ENCODE peak calls at places on chromosome 18, in eight cellular contexts. A, Z, Y, H, T, C, I and N are unnamed samples. For H3K4me1, the result is how much of the 10 kb centered on the place peaks cover.

GRCh38 chr18:71682591-71682990 is 861.6 kb downstream of the CBLN2 start:
- DNase-seq in A (no peak), Z (no peak), Y (no peak), H (no peak), T (no peak), C (peak), I (no peak), N (no peak)

GRCh38 chr18:524496-524895 is 24.0 kb upstream of the COLEC12 start:
- DNase-seq in A (no peak), Z (no peak), Y (no peak), H (no peak), T (no peak), C (peak), I (no peak), N (no peak)

GRCh38 chr18:58562146-58562998 is 66.5 kb downstream of the ALPK2 start:
- DNase-seq in A (no peak), Z (no peak), Y (no peak), H (no peak), T (peak), C (no peak), I (no peak), N (no peak)

GRCh38 chr18:51559198-51559901 is 361.9 kb upstream of the MEX3C start:
- DNase-seq in A (no peak), Z (no peak), Y (no peak), H (no peak), T (no peak), C (peak), I (no peak), N (no peak)

GRCh38 chr18:9130195-9130594 is 6.4 kb upstream of the ANKRD12 start:
- DNase-seq in A (no peak), Z (no peak), Y (no peak), H (no peak), T (no peak), C (no peak), I (no peak), N (no peak)

GRCh38 chr18:35005963-35006577 is 35.1 kb upstream of the MAPRE2 start:
- DNase-seq in A (no peak), Z (no peak), Y (peak), H (no peak), T (peak), C (peak), I (no peak), N (peak)

GRCh38 chr18:10490401-10491289 is 35.2 kb upstream of the NAPG start:
- DNase-seq in A (no peak), Z (peak), Y (peak), H (peak), T (peak), C (no peak), I (no peak), N (peak)

GRCh38 chr18:34772887-34773286 is 62.8 kb downstream of the DTNA start:
- DNase-seq in A (no peak), Z (no peak), Y (no peak), H (no peak), T (no peak), C (peak), I (no peak), N (no peak)

GRCh38 chr18:3703732-3704176 is 253.8 kb downstream of the TGIF1 start:
- DNase-seq in A (peak), Z (peak), Y (peak), H (peak), T (peak), C (peak), I (peak), N (no peak)

GRCh38 chr18:33440011-33440383 is 524 bp downstream of the CCDC178 start:
- DNase-seq in A (no peak), Z (peak), Y (no peak), H (no peak), T (no peak), C (peak), I (peak), N (no peak)

GRCh38 chr18:2991241-2991640 is 21.7 kb downstream of the LPIN2 start:
- DNase-seq in A (no peak), Z (no peak), Y (no peak), H (no peak), T (no peak), C (no peak), I (no peak), N (no peak)

GRCh38 chr18:78542204-78542603 is 437.4 kb upstream of the SALL3 start:
- DNase-seq in A (no peak), Z (peak), Y (no peak), H (peak), T (no peak), C (no peak), I (peak), N (no peak)

GRCh38 chr18:8943900-8944870 is 158.3 kb upstream of the NDUFV2 start:
- DNase-seq in A (no peak), Z (no peak), Y (no peak), H (no peak), T (no peak), C (peak), I (no peak), N (no peak)

GRCh38 chr18:51537487-51537886 is 340.0 kb upstream of the MEX3C start:
- DNase-seq in A (no peak), Z (no peak), Y (no peak), H (peak), T (peak), C (peak), I (peak), N (no peak)

GRCh38 chr18:52156166-52156565 is 183.8 kb upstream of the DCC start:
- DNase-seq in A (no peak), Z (no peak), Y (no peak), H (no peak), T (no peak), C (no peak), I (no peak), N (no peak)

GRCh38 chr18:51724790-51725721 is 527.6 kb upstream of the MEX3C start:
- DNase-seq in A (no peak), Z (no peak), Y (no peak), H (no peak), T (no peak), C (peak), I (no peak), N (no peak)

GRCh38 chr18:65938592-65939372 is 188.0 kb downstream of the CDH7 start:
- DNase-seq in A (no peak), Z (no peak), Y (no peak), H (no peak), T (peak), C (peak), I (no peak), N (no peak)

GRCh38 chr18:44725300-44726096 is 44.8 kb downstream of the SETBP1 start:
- DNase-seq in A (peak), Z (peak), Y (peak), H (peak), T (peak), C (peak), I (no peak), N (peak)

GRCh38 chr18:79405781-79406575 is 10.2 kb downstream of the NFATC1 start:
- DNase-seq in A (no peak), Z (peak), Y (peak), H (peak), T (no peak), C (no peak), I (peak), N (peak)

GRCh38 chr18:3154214-3154613 is 65.6 kb downstream of the MYOM1 start:
- DNase-seq in A (no peak), Z (no peak), Y (no peak), H (no peak), T (no peak), C (no peak), I (no peak), N (no peak)

GRCh38 chr18:55322176-55322735 is 265.7 kb downstream of the TCF4 start:
- DNase-seq in A (peak), Z (peak), Y (no peak), H (peak), T (peak), C (peak), I (peak), N (no peak)

GRCh38 chr18:76437011-76437410 is 58.0 kb downstream of the ZNF516 start:
- DNase-seq in A (no peak), Z (peak), Y (no peak), H (no peak), T (no peak), C (no peak), I (no peak), N (no peak)

GRCh38 chr18:77019641-77020040 is 112.9 kb downstream of the MBP start:
- DNase-seq in A (no peak), Z (no peak), Y (no peak), H (no peak), T (no peak), C (no peak), I (peak), N (no peak)

GRCh38 chr18:13643261-13643671 is 83.1 kb downstream of the FAM210A start:
- DNase-seq in A (no peak), Z (peak), Y (no peak), H (no peak), T (no peak), C (no peak), I (no peak), N (no peak)

GRCh38 chr18:13831864-13832508 is 8.0 kb downstream of the MC5R start:
- DNase-seq in A (no peak), Z (no peak), Y (no peak), H (no peak), T (no peak), C (no peak), I (no peak), N (no peak)

GRCh38 chr18:37502036-37502435 is 63.6 kb downstream of the CELF4 start:
- DNase-seq in A (no peak), Z (no peak), Y (no peak), H (no peak), T (no peak), C (no peak), I (no peak), N (no peak)

GRCh38 chr18:42850174-42850766 is 265.2 kb downstream of the RIT2 start:
- DNase-seq in A (no peak), Z (no peak), Y (no peak), H (no peak), T (no peak), C (peak), I (no peak), N (no peak)

GRCh38 chr18:47758000-47758399 is 172.5 kb downstream of the SMAD2 start:
- DNase-seq in A (no peak), Z (no peak), Y (no peak), H (no peak), T (no peak), C (no peak), I (no peak), N (no peak)

GRCh38 chr18:34707670-34708069 is 2.4 kb upstream of the DTNA start:
- DNase-seq in A (no peak), Z (no peak), Y (no peak), H (peak), T (no peak), C (peak), I (no peak), N (no peak)

GRCh38 chr18:13809521-13810252 is 14.3 kb upstream of the MC5R start:
- DNase-seq in A (no peak), Z (no peak), Y (no peak), H (no peak), T (no peak), C (no peak), I (no peak), N (no peak)

GRCh38 chr18:58635891-58636290 is 7.0 kb upstream of the ALPK2 start:
- DNase-seq in A (no peak), Z (no peak), Y (no peak), H (no peak), T (no peak), C (peak), I (no peak), N (no peak)

GRCh38 chr18:24009651-24010333 is 4.8 kb upstream of the TTC39C start:
- DNase-seq in A (no peak), Z (no peak), Y (peak), H (peak), T (peak), C (no peak), I (no peak), N (peak)

GRCh38 chr18:59379772-59380530 is 20.9 kb upstream of the LMAN1 start:
- DNase-seq in A (no peak), Z (no peak), Y (no peak), H (no peak), T (no peak), C (peak), I (no peak), N (no peak)

DNA sequence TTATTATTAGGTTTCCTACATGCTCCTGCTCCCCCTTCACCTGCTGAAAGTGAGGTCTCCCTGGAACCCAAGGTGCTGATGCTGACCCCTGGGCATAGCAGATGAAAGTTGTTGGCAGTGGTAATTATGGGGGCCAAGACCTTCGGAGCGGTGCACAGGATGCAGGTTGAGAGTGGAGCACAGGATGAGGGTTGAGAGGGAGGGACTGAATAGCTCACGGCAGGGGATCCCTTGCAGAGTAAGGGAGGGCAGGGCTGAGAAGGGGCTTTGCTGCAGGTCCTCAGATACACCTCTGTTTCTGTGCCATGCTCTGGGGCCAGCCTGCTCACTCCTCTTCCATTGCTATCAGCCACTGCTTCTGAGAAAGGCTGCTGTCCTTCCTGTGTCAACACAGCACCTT is 163.3 kb downstream of the FHOD3 start:
- DNase-seq in A (no peak), Z (no peak), Y (no peak), H (no peak), T (no peak), C (no peak), I (no peak), N (no peak)
- H3K27ac ChIP-seq in A (no peak), Z (peak), Y (no peak), H (no peak), T (no peak), C (no peak), I (no peak), N (no peak)

GRCh38 chr18:48837676-48838075 is 113.1 kb downstream of the SMAD7 start:
- DNase-seq in A (no peak), Z (peak), Y (no peak), H (no peak), T (no peak), C (no peak), I (peak), N (no peak)

GRCh38 chr18:48838921-48839818 is 111.6 kb downstream of the SMAD7 start:
- DNase-seq in A (no peak), Z (peak), Y (peak), H (no peak), T (no peak), C (peak), I (peak), N (no peak)

GRCh38 chr18:48839819-48840490 is 110.8 kb downstream of the SMAD7 start:
- DNase-seq in A (no peak), Z (peak), Y (no peak), H (no peak), T (no peak), C (no peak), I (peak), N (no peak)

GRCh38 chr18:48836806-48837615 is 113.8 kb downstream of the SMAD7 start:
- DNase-seq in A (no peak), Z (peak), Y (no peak), H (no peak), T (no peak), C (no peak), I (peak), N (no peak)

DNA sequence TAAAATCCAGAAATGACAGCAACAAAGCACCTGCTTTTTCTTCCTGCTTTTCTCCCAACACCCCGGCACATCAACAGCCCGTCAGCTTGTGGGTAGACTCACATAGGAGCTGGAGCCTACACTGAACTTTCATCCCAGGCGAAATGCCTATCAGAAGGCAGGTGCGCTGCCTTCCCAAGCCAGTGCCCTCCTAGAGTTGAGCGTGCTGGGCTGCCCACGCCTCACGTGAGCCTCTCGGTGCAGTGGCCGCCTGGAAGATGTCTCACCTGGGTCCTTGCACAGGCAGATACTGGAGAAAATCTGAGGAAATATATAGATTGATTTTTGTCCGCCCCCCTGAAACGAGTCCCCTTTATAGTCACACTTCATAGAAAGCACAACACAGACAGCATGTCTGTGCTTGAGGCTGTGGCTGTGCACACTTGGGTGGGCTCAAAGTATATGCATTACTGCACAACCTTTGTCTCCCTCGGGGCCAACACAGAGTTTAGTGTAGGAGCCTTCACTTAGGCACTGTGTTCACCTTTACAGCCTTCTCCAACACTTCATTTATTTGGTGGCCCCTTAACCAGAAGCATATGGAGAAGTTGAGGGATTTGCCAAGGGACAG is 112.5 kb downstream of the SMAD7 start:
- DNase-seq in A (no peak), Z (peak), Y (no peak), H (no peak), T (no peak), C (no peak), I (peak), N (no peak)
- H3K4me1 ChIP-seq in A (under half), Z (under half), Y (half or more), H (under half), T (under half), C (under half), I (under half), N (half or more)

GRCh38 chr18:22912149-22912548 is 21.0 kb upstream of the RBBP8 start:
- DNase-seq in A (no peak), Z (no peak), Y (no peak), H (no peak), T (no peak), C (no peak), I (no peak), N (no peak)
- H3K27ac ChIP-seq in A (no peak), Z (no peak), Y (no peak), H (no peak), T (no peak), C (no peak), I (no peak), N (no peak)

DNA sequence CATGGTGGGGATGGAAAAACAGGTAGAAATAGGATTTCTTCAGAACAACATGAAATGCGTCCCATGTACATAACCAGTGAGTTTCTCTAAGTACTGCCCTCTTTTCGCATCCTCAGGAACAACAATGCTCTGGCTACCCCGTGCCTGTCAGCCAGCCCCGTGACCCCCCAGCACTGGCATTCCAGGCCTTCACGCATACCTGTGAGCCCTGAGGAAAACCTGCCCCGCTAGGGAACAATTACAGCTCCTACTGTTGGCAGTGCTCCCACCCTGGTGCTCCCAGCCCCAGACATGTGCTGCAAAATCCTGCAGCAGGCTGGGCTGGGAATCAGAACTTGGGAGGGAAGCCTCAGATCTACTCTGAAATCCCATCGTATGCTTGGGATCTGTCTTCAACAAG is 9.1 kb downstream of the SMAD7 start:
- DNase-seq in A (no peak), Z (peak), Y (no peak), H (no peak), T (peak), C (no peak), I (no peak), N (no peak)
- H3K4me1 ChIP-seq in A (half or more), Z (under half), Y (half or more), H (under half), T (half or more), C (half or more), I (half or more), N (half or more)

DNA sequence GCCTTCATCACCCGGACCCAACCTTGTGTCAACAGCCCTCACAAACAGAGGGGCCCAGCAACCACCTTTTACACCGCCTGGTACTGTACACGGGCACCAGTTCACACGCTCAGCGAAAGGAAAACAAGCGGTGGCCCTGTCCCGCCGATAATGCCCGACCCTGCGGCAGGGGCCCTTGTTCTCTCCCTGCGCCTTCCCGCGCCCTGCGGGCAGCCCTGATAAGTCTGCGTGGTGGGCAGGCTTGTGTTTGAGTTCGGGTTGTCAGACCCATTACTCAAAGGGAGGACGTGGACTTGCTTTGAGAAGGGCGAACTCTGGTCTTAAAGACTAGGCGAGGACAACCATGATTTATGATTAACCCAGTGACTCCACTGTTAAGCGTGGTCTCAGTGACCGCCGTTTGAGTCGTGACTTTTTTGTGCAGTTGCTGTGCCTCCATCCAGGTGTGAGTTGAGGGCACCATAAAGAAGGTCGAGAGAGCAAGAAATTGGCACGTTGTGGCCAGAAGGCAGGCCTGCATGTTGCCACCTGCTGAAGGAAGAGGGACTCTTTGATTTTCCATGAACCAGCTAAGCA is 167.4 kb upstream of the GATA6 start:
- DNase-seq in A (no peak), Z (no peak), Y (no peak), H (peak), T (no peak), C (no peak), I (no peak), N (no peak)
- H3K27ac ChIP-seq in A (no peak), Z (no peak), Y (no peak), H (peak), T (no peak), C (no peak), I (no peak), N (no peak)